ENCODE peak calls at places on chromosome 1, in five cellular contexts. D is esophagus squamous epithelium, O is upper lobe of left lung, W is activated B cell treated with CpG ODN at 0.5 μM for 24 hours, E is HFFc6. N is an unnamed sample.

GRCh38 chr1:98662354-98662665 is 789 bp downstream of the SNX7 start:
- DNase-seq in D (no peak), O (no peak), W (no peak), E (no peak), N (no peak)

GRCh38 chr1:29851666-29852065 is 615.3 kb downstream of the PTPRU start:
- DNase-seq in D (no peak), O (no peak), W (no peak), E (no peak), N (no peak)

GRCh38 chr1:36225298-36225899 is 1.2 kb downstream of the THRAP3 start:
- DNase-seq in D (no peak), O (no peak), W (no peak), E (no peak), N (no peak)

GRCh38 chr1:109764561-109765482 is 1.1 kb upstream of the EPS8L3 start:
- DNase-seq in D (no peak), O (peak), W (no peak), E (no peak), N (no peak)

GRCh38 chr1:168127493-168127892 is 9.2 kb downstream of the GPR161 start:
- DNase-seq in D (no peak), O (no peak), W (no peak), E (no peak), N (no peak)

GRCh38 chr1:195799016-195799415 is 809.2 kb downstream of the KCNT2 start:
- DNase-seq in D (no peak), O (no peak), W (no peak), E (no peak), N (no peak)

GRCh38 chr1:226656601-226657277 is 82.3 kb downstream of the ITPKB start:
- DNase-seq in D (no peak), O (no peak), W (no peak), E (peak), N (peak)

GRCh38 chr1:32742132-32742947 is 39.8 kb upstream of the SYNC start:
- DNase-seq in D (no peak), O (peak), W (no peak), E (no peak), N (no peak)

GRCh38 chr1:116989851-116990250 is 11.7 kb upstream of the CD101 start:
- DNase-seq in D (no peak), O (no peak), W (no peak), E (no peak), N (no peak)

GRCh38 chr1:42340093-42340492 is 5.1 kb upstream of the FOXJ3 start:
- DNase-seq in D (no peak), O (peak), W (no peak), E (peak), N (no peak)

GRCh38 chr1:94274561-94274960 is 37.2 kb upstream of the ARHGAP29 start:
- DNase-seq in D (no peak), O (no peak), W (no peak), E (no peak), N (no peak)

GRCh38 chr1:164803366-164803765 is 244.4 kb downstream of the PBX1 start:
- DNase-seq in D (no peak), O (no peak), W (no peak), E (no peak), N (no peak)

GRCh38 chr1:32810358-32810757 is 6.8 kb downstream of the YARS1 start:
- DNase-seq in D (no peak), O (no peak), W (no peak), E (no peak), N (no peak)

GRCh38 chr1:197919523-197920301 is 2.5 kb downstream of the LHX9 start:
- DNase-seq in D (no peak), O (no peak), W (no peak), E (no peak), N (no peak)

GRCh38 chr1:96478228-96478627 is 243.4 kb upstream of the PTBP2 start:
- DNase-seq in D (no peak), O (no peak), W (no peak), E (no peak), N (no peak)

GRCh38 chr1:12230549-12231275 is 882 bp downstream of the VPS13D start:
- DNase-seq in D (no peak), O (peak), W (no peak), E (no peak), N (no peak)

GRCh38 chr1:151164732-151165280 is 896 bp downstream of the LYSMD1 start:
- DNase-seq in D (no peak), O (no peak), W (no peak), E (no peak), N (no peak)

GRCh38 chr1:182279724-182280506 is 111.7 kb downstream of the GLUL start:
- DNase-seq in D (no peak), O (no peak), W (no peak), E (no peak), N (no peak)

GRCh38 chr1:42335809-42336518 is 929 bp upstream of the FOXJ3 start:
- DNase-seq in D (no peak), O (no peak), W (no peak), E (peak), N (no peak)

GRCh38 chr1:228465134-228465533 is 22.0 kb upstream of the RNF187 start:
- DNase-seq in D (no peak), O (no peak), W (no peak), E (no peak), N (no peak)

GRCh38 chr1:53346814-53347176 is 18.9 kb upstream of the LRP8 start:
- DNase-seq in D (no peak), O (no peak), W (no peak), E (no peak), N (no peak)

GRCh38 chr1:163870666-163871065 is 548.9 kb downstream of the NUF2 start:
- DNase-seq in D (no peak), O (no peak), W (no peak), E (peak), N (no peak)

GRCh38 chr1:8481650-8482380 is 163.9 kb downstream of the SLC45A1 start:
- DNase-seq in D (no peak), O (no peak), W (no peak), E (no peak), N (no peak)

GRCh38 chr1:177921590-177921989 is 48.3 kb downstream of the SEC16B start:
- DNase-seq in D (no peak), O (no peak), W (no peak), E (no peak), N (no peak)

GRCh38 chr1:15215116-15215515 is 31.9 kb upstream of the FHAD1 start:
- DNase-seq in D (no peak), O (no peak), W (no peak), E (no peak), N (no peak)

GRCh38 chr1:81756872-81757271 is 43.9 kb upstream of the ADGRL2 start:
- DNase-seq in D (no peak), O (no peak), W (no peak), E (peak), N (no peak)

GRCh38 chr1:81758213-81758612 is 42.5 kb upstream of the ADGRL2 start:
- DNase-seq in D (no peak), O (no peak), W (no peak), E (no peak), N (no peak)

GRCh38 chr1:81757398-81758020 is 43.2 kb upstream of the ADGRL2 start:
- DNase-seq in D (no peak), O (no peak), W (no peak), E (no peak), N (peak)

DNA sequence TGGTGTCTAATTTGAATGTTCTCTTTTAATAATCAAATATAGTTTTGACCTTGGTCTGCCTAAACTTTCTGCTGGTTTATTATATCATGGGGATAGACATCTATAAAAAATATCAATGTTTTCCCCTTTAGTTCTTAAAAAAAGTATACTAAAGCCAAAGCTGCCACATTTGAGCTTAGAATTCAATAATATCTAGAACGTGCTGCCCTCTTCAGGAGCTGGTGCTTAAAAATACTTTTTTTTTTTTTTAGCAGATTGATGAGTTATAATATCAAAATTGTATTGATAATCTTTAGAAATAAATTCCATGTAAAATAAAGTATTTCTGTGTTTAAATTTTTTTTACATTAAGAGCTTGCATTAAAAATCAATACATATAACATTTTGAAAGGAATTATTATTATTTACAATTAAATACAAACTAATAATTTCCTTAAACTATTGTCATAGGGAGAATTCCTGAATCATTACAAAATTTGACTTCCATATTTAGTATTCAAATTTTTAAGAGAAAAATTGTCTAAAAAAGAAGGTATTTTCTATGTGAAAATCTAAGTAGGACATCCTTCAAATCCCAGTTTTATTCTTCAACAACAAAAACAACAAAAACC is 40.1 kb upstream of the ADGRL2 start:
- DNase-seq in D (no peak), O (no peak), W (no peak), E (peak), N (peak)
- TF ChIP-seq CTCF in D (no peak), O (no peak), W (no peak), E (peak), N (peak)

DNA sequence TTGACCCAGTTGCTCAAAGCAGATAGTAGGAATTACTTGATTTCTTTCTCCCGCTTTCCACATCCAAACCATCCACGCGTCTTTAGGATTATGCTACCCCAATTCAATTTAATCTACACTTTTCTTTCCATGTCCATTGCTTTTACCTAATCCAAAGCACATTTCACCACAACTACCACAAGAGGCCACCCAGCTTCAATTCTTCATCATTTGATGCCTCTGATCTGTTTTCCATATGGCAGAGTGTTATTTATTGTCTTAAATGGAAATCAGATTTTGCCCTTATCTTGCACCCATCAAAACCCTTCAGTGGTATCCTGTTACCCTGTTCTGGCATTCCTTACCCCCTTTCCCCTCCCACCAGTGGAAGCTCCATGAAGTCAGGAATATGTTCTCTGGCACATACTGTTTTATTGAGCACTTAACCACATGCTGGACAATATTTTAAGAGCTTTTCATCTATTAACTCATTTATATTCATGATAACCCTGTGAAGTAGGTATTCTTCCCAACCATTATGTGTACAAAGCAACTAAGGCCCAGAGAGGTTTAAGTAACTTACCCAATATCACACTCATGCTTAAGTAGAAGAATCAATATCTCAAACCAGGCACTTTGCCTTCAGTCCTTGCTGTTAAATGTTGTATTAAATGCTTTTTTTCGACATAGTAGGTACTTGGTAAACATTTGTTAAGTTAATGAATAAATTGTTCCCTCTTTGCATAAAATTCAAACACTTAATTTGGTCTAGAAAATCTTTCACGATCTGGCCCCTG is 34.6 kb downstream of the CLIC4 start:
- DNase-seq in D (no peak), O (no peak), W (no peak), E (no peak), N (no peak)
- TF ChIP-seq CTCF in D (no peak), O (no peak), W (no peak), E (no peak), N (no peak)

DNA sequence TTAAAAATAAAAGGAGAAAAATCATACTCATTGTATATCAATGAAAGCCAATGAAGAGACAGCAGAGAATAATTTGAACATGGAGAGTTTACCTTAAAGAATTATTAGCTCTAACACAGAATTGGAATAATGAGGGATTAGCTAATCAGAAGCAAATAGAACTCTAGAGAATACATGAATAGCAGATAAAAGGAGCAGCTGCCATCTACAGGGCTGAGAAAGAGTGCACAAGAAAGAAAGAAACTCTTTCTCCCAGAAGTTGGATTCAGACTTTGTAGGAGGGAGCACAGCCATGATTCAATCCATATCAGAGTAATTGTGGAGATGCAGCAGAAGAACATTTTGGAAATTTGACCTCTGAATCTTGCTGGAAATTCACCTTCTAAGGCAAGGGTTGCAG is 1171.2 kb downstream of the PLA2G4A start:
- DNase-seq in D (no peak), O (no peak), W (no peak), E (no peak), N (no peak)
- TF ChIP-seq CTCF in D (no peak), O (no peak), W (no peak), E (peak), N (no peak)

DNA sequence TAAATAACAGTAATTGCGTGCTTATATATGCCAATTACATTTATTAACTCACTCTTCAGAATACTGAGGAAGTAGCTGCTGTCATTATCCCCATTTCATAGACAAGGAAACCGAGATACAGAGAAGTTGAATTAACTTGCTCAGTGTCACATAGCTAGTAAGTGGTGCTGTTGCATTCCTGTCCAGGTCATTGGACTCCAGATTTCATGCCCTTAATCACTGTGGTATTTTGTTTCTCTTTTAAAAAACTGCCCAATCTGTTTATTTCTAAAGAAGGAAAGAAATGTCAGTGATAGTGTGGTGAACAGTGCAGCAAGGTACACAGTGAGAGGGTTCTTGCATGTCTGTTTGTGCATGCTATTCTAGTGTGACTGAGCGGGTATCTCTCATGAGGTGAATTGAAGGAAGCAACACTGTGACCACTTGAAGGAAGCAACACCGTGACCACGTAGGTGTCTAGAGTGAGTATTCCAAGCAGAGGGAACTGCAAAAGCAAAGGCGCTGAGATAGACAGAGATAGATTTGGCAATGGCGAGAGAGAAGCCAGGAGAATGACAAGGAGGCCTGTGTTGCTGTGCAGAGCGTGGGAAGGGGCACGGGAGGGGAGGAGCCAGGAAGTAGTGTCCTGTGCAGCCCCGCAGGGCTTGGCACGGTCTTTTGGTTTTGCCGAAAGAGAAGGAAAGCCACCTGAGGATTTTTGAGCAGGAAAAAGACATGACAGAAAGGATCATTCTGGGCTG is 95.9 kb downstream of the CAMTA1 start:
- DNase-seq in D (no peak), O (no peak), W (no peak), E (no peak), N (no peak)
- TF ChIP-seq CTCF in D (no peak), O (no peak), W (no peak), E (no peak), N (no peak)

GRCh38 chr1:62528015-62528414 is 69.3 kb upstream of the ANGPTL3 start:
- DNase-seq in D (no peak), O (no peak), W (no peak), E (no peak), N (no peak)

GRCh38 chr1:62529227-62529626 is 68.1 kb upstream of the ANGPTL3 start:
- DNase-seq in D (no peak), O (no peak), W (no peak), E (no peak), N (no peak)

DNA sequence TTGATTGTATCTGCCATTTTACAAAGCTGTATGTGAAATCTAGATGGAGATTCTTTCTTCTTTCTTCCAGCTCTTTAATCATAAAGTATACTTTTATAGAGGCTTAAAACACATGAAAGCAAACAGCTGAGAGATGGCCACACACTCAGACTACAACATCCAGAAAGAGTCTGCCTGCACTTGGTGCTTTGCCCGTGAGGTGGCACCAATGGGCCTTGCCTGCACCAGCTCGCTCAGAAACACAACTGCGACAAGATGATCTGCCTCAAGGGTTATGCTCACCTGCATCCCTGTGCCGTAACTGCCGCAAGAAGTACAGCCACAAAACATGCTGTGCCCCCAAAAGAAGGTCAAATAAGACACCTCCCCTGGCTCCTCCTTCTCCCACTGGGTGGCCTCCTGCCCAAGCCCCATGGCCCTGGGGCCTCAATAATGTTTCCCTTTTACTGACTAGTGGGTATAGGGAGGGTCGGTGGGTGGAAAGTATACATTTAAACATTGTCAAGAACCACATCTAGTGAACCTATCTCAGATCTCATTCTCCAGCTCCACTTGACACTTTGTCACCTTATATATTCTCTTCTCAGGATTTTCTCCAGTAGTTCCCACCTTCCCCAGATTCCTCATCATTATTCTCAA is 66.7 kb upstream of the ANGPTL3 start:
- DNase-seq in D (no peak), O (peak), W (no peak), E (peak), N (peak)
- TF ChIP-seq CTCF in D (no peak), O (peak), W (no peak), E (peak), N (peak)

GRCh38 chr1:27394282-27394658 is 1.8 kb downstream of the GPR3 start:
- DNase-seq in D (no peak), O (no peak), W (no peak), E (no peak), N (no peak)

GRCh38 chr1:27393641-27394281 is 1.3 kb downstream of the GPR3 start:
- DNase-seq in D (no peak), O (no peak), W (no peak), E (no peak), N (no peak)

GRCh38 chr1:27397106-27397505 is 4.7 kb downstream of the GPR3 start:
- DNase-seq in D (no peak), O (no peak), W (no peak), E (no peak), N (no peak)

GRCh38 chr1:27394925-27395324 is 2.5 kb downstream of the GPR3 start:
- DNase-seq in D (no peak), O (no peak), W (no peak), E (peak), N (no peak)

DNA sequence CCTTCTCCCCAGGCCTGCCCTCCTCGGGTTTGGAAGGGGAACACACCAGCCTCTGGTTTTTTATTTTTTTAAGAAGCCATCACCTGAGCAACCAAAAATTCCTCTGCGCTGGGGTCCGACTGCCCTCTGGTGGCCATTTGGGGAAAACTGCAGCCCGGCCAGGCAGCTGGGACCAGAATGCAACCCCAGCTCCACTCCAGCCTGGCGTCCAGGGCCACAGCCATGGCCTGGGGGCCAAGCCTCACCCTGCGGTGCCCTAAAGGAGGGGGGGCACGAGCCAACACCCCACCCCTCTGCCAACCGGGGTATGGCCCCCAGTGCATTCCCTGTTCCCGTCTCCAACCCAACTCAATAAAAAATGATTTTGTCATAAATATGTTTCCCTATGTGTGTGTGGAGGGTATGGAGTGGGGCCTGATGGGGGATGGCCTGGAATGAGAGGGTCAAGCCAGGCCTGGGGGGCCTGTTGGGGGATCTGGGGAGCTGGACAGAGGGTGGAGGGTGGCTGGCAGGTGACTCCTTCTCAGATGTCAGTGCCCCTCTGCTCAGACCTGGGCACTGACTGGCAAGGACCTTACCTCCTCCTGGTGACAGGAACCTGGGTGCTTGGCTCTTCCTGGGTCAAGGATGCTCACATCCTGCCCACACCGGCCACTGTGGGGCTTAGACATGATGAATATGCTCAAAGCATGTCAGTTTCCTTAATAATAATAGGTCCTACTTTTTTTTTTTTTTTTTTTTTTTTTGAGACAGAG is 3.2 kb downstream of the GPR3 start:
- DNase-seq in D (no peak), O (peak), W (peak), E (peak), N (no peak)
- TF ChIP-seq CTCF in D (peak), O (peak), W (peak), E (peak), N (peak)

GRCh38 chr1:44314401-44314800 is 40.7 kb downstream of the ERI3 start:
- DNase-seq in D (no peak), O (no peak), W (no peak), E (no peak), N (no peak)
- TF ChIP-seq CTCF in D (no peak), O (no peak), W (no peak), E (no peak), N (peak)

GRCh38 chr1:218671573-218671972 is 326.4 kb downstream of the TGFB2 start:
- DNase-seq in D (no peak), O (no peak), W (no peak), E (no peak), N (peak)
- TF ChIP-seq CTCF in D (no peak), O (no peak), W (no peak), E (no peak), N (no peak)

GRCh38 chr1:204299828-204300365 is 59.8 kb downstream of the PLEKHA6 start:
- DNase-seq in D (no peak), O (no peak), W (no peak), E (no peak), N (no peak)
- TF ChIP-seq CTCF in D (no peak), O (no peak), W (no peak), E (no peak), N (no peak)

GRCh38 chr1:185010361-185010760 is 35.0 kb upstream of the RNF2 start:
- DNase-seq in D (no peak), O (no peak), W (no peak), E (no peak), N (no peak)
- TF ChIP-seq CTCF in D (no peak), O (no peak), W (no peak), E (no peak), N (no peak)